ENCODE peak calls at places on chromosome 15, in ten cellular contexts. One of them, this sample, is unnamed.

GRCh38 chr15:57911247-57911646 is 154.3 kb downstream of the ALDH1A2 start:
- DNase-seq in T-helper 2 cell: no peak
- DNase-seq in GM12865: no peak
- DNase-seq in kidney tubule cell: no peak
- DNase-seq in T-helper 9 cell: no peak
- DNase-seq in stimulated activated CD8-positive, alpha-beta memory T cell treated with anti-CD3 and anti-CD28 coated beads, Interleukin-4, amount 100 ng/mL, for 4 hours: no peak
- DNase-seq in H4: no peak
- DNase-seq in activated T-cell treated with anti-CD3 and anti-CD28 coated beads, Interleukin-2, amount 50 U/mL, for 72 hours: no peak
- DNase-seq in C1 segment of cervical spinal cord: no peak
- DNase-seq in NCI-H2081: no peak
- DNase-seq in this sample: no peak

GRCh38 chr15:90838066-90838465 is 30.3 kb upstream of the FURIN start:
- DNase-seq in stimulated activated CD8-positive, alpha-beta memory T cell treated with anti-CD3 and anti-CD28 coated beads, Interleukin-4, amount 100 ng/mL, for 4 hours: peak; percentile 80
- DNase-seq in kidney tubule cell: no peak
- DNase-seq in GM12865: peak; percentile 46
- DNase-seq in activated T-cell treated with anti-CD3 and anti-CD28 coated beads, Interleukin-2, amount 50 U/mL, for 72 hours: peak; percentile 95
- DNase-seq in H4: no peak
- DNase-seq in C1 segment of cervical spinal cord: no peak
- DNase-seq in T-helper 9 cell: peak; percentile 76
- DNase-seq in T-helper 2 cell: peak; percentile 96
- DNase-seq in NCI-H2081: no peak
- DNase-seq in this sample: no peak

GRCh38 chr15:29571728-29572454 is 250.4 kb downstream of the TJP1 start:
- DNase-seq in kidney tubule cell: peak; percentile 25
- DNase-seq in C1 segment of cervical spinal cord: no peak
- DNase-seq in H4: no peak
- DNase-seq in T-helper 9 cell: no peak
- DNase-seq in T-helper 2 cell: no peak
- DNase-seq in NCI-H2081: no peak
- DNase-seq in activated T-cell treated with anti-CD3 and anti-CD28 coated beads, Interleukin-2, amount 50 U/mL, for 72 hours: no peak
- DNase-seq in stimulated activated CD8-positive, alpha-beta memory T cell treated with anti-CD3 and anti-CD28 coated beads, Interleukin-4, amount 100 ng/mL, for 4 hours: no peak
- DNase-seq in GM12865: no peak
- DNase-seq in this sample: no peak

GRCh38 chr15:40323953-40324937 is 753 bp downstream of the INAFM2 start:
- DNase-seq in NCI-H2081: no peak
- DNase-seq in T-helper 9 cell: peak; percentile 25
- DNase-seq in kidney tubule cell: peak; percentile 31
- DNase-seq in C1 segment of cervical spinal cord: no peak
- DNase-seq in GM12865: peak; percentile 41
- DNase-seq in H4: no peak
- DNase-seq in stimulated activated CD8-positive, alpha-beta memory T cell treated with anti-CD3 and anti-CD28 coated beads, Interleukin-4, amount 100 ng/mL, for 4 hours: no peak
- DNase-seq in activated T-cell treated with anti-CD3 and anti-CD28 coated beads, Interleukin-2, amount 50 U/mL, for 72 hours: peak; percentile 45
- DNase-seq in T-helper 2 cell: no peak
- DNase-seq in this sample: peak; percentile 79

GRCh38 chr15:73852507-73852906 is 20.9 kb upstream of the TBC1D21 start:
- DNase-seq in T-helper 2 cell: no peak
- DNase-seq in NCI-H2081: no peak
- DNase-seq in H4: no peak
- DNase-seq in stimulated activated CD8-positive, alpha-beta memory T cell treated with anti-CD3 and anti-CD28 coated beads, Interleukin-4, amount 100 ng/mL, for 4 hours: no peak
- DNase-seq in C1 segment of cervical spinal cord: no peak
- DNase-seq in T-helper 9 cell: no peak
- DNase-seq in kidney tubule cell: no peak
- DNase-seq in GM12865: no peak
- DNase-seq in activated T-cell treated with anti-CD3 and anti-CD28 coated beads, Interleukin-2, amount 50 U/mL, for 72 hours: no peak
- DNase-seq in this sample: no peak

GRCh38 chr15:99439524-99439835 is 126.3 kb upstream of the MEF2A start:
- DNase-seq in kidney tubule cell: no peak
- DNase-seq in C1 segment of cervical spinal cord: no peak
- DNase-seq in activated T-cell treated with anti-CD3 and anti-CD28 coated beads, Interleukin-2, amount 50 U/mL, for 72 hours: no peak
- DNase-seq in GM12865: no peak
- DNase-seq in H4: no peak
- DNase-seq in NCI-H2081: no peak
- DNase-seq in T-helper 2 cell: no peak
- DNase-seq in stimulated activated CD8-positive, alpha-beta memory T cell treated with anti-CD3 and anti-CD28 coated beads, Interleukin-4, amount 100 ng/mL, for 4 hours: no peak
- DNase-seq in T-helper 9 cell: no peak
- DNase-seq in this sample: no peak

GRCh38 chr15:70154440-70155347 is 57.0 kb upstream of the TLE3 start:
- DNase-seq in H4: peak; percentile 87
- DNase-seq in GM12865: no peak
- DNase-seq in C1 segment of cervical spinal cord: no peak
- DNase-seq in NCI-H2081: no peak
- DNase-seq in T-helper 2 cell: no peak
- DNase-seq in activated T-cell treated with anti-CD3 and anti-CD28 coated beads, Interleukin-2, amount 50 U/mL, for 72 hours: no peak
- DNase-seq in kidney tubule cell: no peak
- DNase-seq in T-helper 9 cell: no peak
- DNase-seq in stimulated activated CD8-positive, alpha-beta memory T cell treated with anti-CD3 and anti-CD28 coated beads, Interleukin-4, amount 100 ng/mL, for 4 hours: no peak
- DNase-seq in this sample: peak; percentile 32

GRCh38 chr15:41568350-41569017 is 9.5 kb downstream of the TYRO3 start:
- DNase-seq in C1 segment of cervical spinal cord: peak; percentile 23
- DNase-seq in activated T-cell treated with anti-CD3 and anti-CD28 coated beads, Interleukin-2, amount 50 U/mL, for 72 hours: no peak
- DNase-seq in T-helper 2 cell: no peak
- DNase-seq in T-helper 9 cell: no peak
- DNase-seq in H4: no peak
- DNase-seq in GM12865: no peak
- DNase-seq in kidney tubule cell: no peak
- DNase-seq in stimulated activated CD8-positive, alpha-beta memory T cell treated with anti-CD3 and anti-CD28 coated beads, Interleukin-4, amount 100 ng/mL, for 4 hours: no peak
- DNase-seq in NCI-H2081: no peak
- DNase-seq in this sample: no peak

GRCh38 chr15:33460166-33460805 is 149.5 kb downstream of the RYR3 start:
- DNase-seq in activated T-cell treated with anti-CD3 and anti-CD28 coated beads, Interleukin-2, amount 50 U/mL, for 72 hours: no peak
- DNase-seq in H4: no peak
- DNase-seq in GM12865: no peak
- DNase-seq in T-helper 9 cell: no peak
- DNase-seq in stimulated activated CD8-positive, alpha-beta memory T cell treated with anti-CD3 and anti-CD28 coated beads, Interleukin-4, amount 100 ng/mL, for 4 hours: no peak
- DNase-seq in kidney tubule cell: peak; percentile 86
- DNase-seq in C1 segment of cervical spinal cord: no peak
- DNase-seq in T-helper 2 cell: no peak
- DNase-seq in NCI-H2081: no peak
- DNase-seq in this sample: no peak

GRCh38 chr15:90716317-90716975 is 700 bp upstream of the BLM start:
- DNase-seq in T-helper 2 cell: no peak
- DNase-seq in kidney tubule cell: no peak
- DNase-seq in stimulated activated CD8-positive, alpha-beta memory T cell treated with anti-CD3 and anti-CD28 coated beads, Interleukin-4, amount 100 ng/mL, for 4 hours: no peak
- DNase-seq in GM12865: no peak
- DNase-seq in NCI-H2081: no peak
- DNase-seq in activated T-cell treated with anti-CD3 and anti-CD28 coated beads, Interleukin-2, amount 50 U/mL, for 72 hours: peak; percentile 5
- DNase-seq in T-helper 9 cell: no peak
- DNase-seq in C1 segment of cervical spinal cord: no peak
- DNase-seq in H4: peak; percentile 10
- DNase-seq in this sample: no peak

GRCh38 chr15:52822475-52822874 is 32.3 kb upstream of the ONECUT1 start:
- DNase-seq in stimulated activated CD8-positive, alpha-beta memory T cell treated with anti-CD3 and anti-CD28 coated beads, Interleukin-4, amount 100 ng/mL, for 4 hours: no peak
- DNase-seq in kidney tubule cell: no peak
- DNase-seq in T-helper 9 cell: no peak
- DNase-seq in activated T-cell treated with anti-CD3 and anti-CD28 coated beads, Interleukin-2, amount 50 U/mL, for 72 hours: no peak
- DNase-seq in C1 segment of cervical spinal cord: no peak
- DNase-seq in T-helper 2 cell: no peak
- DNase-seq in NCI-H2081: no peak
- DNase-seq in H4: no peak
- DNase-seq in GM12865: no peak
- DNase-seq in this sample: peak; percentile 64

GRCh38 chr15:54014067-54014466 is 35.8 kb downstream of the UNC13C start:
- DNase-seq in stimulated activated CD8-positive, alpha-beta memory T cell treated with anti-CD3 and anti-CD28 coated beads, Interleukin-4, amount 100 ng/mL, for 4 hours: no peak
- DNase-seq in H4: no peak
- DNase-seq in activated T-cell treated with anti-CD3 and anti-CD28 coated beads, Interleukin-2, amount 50 U/mL, for 72 hours: no peak
- DNase-seq in GM12865: no peak
- DNase-seq in T-helper 2 cell: no peak
- DNase-seq in T-helper 9 cell: no peak
- DNase-seq in C1 segment of cervical spinal cord: no peak
- DNase-seq in kidney tubule cell: no peak
- DNase-seq in NCI-H2081: no peak
- DNase-seq in this sample: no peak

GRCh38 chr15:57537951-57538506 is 53.7 kb upstream of the MYZAP start:
- DNase-seq in kidney tubule cell: no peak
- DNase-seq in T-helper 2 cell: no peak
- DNase-seq in activated T-cell treated with anti-CD3 and anti-CD28 coated beads, Interleukin-2, amount 50 U/mL, for 72 hours: no peak
- DNase-seq in C1 segment of cervical spinal cord: no peak
- DNase-seq in stimulated activated CD8-positive, alpha-beta memory T cell treated with anti-CD3 and anti-CD28 coated beads, Interleukin-4, amount 100 ng/mL, for 4 hours: no peak
- DNase-seq in NCI-H2081: no peak
- DNase-seq in GM12865: no peak
- DNase-seq in T-helper 9 cell: no peak
- DNase-seq in H4: no peak
- DNase-seq in this sample: no peak

GRCh38 chr15:93173369-93173768 is 84.4 kb upstream of the RGMA start:
- DNase-seq in C1 segment of cervical spinal cord: no peak
- DNase-seq in GM12865: no peak
- DNase-seq in stimulated activated CD8-positive, alpha-beta memory T cell treated with anti-CD3 and anti-CD28 coated beads, Interleukin-4, amount 100 ng/mL, for 4 hours: no peak
- DNase-seq in H4: no peak
- DNase-seq in T-helper 2 cell: no peak
- DNase-seq in kidney tubule cell: peak; percentile 84
- DNase-seq in T-helper 9 cell: no peak
- DNase-seq in activated T-cell treated with anti-CD3 and anti-CD28 coated beads, Interleukin-2, amount 50 U/mL, for 72 hours: no peak
- DNase-seq in NCI-H2081: no peak
- DNase-seq in this sample: no peak

GRCh38 chr15:69298697-69299441 is at the start of gene PAQR5:
- DNase-seq in activated T-cell treated with anti-CD3 and anti-CD28 coated beads, Interleukin-2, amount 50 U/mL, for 72 hours: peak; percentile 29
- DNase-seq in kidney tubule cell: peak; percentile 58
- DNase-seq in GM12865: no peak
- DNase-seq in T-helper 9 cell: no peak
- DNase-seq in NCI-H2081: peak; percentile 31
- DNase-seq in C1 segment of cervical spinal cord: no peak
- DNase-seq in stimulated activated CD8-positive, alpha-beta memory T cell treated with anti-CD3 and anti-CD28 coated beads, Interleukin-4, amount 100 ng/mL, for 4 hours: no peak
- DNase-seq in H4: no peak
- DNase-seq in T-helper 2 cell: no peak
- DNase-seq in this sample: peak; percentile 89

GRCh38 chr15:66830358-66830757 is 128.3 kb downstream of the SMAD6 start:
- DNase-seq in H4: peak; percentile 35
- DNase-seq in kidney tubule cell: peak; percentile 89
- DNase-seq in T-helper 2 cell: no peak
- DNase-seq in T-helper 9 cell: no peak
- DNase-seq in GM12865: no peak
- DNase-seq in activated T-cell treated with anti-CD3 and anti-CD28 coated beads, Interleukin-2, amount 50 U/mL, for 72 hours: no peak
- DNase-seq in NCI-H2081: no peak
- DNase-seq in C1 segment of cervical spinal cord: no peak
- DNase-seq in stimulated activated CD8-positive, alpha-beta memory T cell treated with anti-CD3 and anti-CD28 coated beads, Interleukin-4, amount 100 ng/mL, for 4 hours: no peak
- DNase-seq in this sample: peak; percentile 57

GRCh38 chr15:41001524-41001923 is 48.3 kb downstream of the CHAC1 start:
- DNase-seq in GM12865: no peak
- DNase-seq in activated T-cell treated with anti-CD3 and anti-CD28 coated beads, Interleukin-2, amount 50 U/mL, for 72 hours: no peak
- DNase-seq in stimulated activated CD8-positive, alpha-beta memory T cell treated with anti-CD3 and anti-CD28 coated beads, Interleukin-4, amount 100 ng/mL, for 4 hours: no peak
- DNase-seq in kidney tubule cell: no peak
- DNase-seq in C1 segment of cervical spinal cord: no peak
- DNase-seq in T-helper 9 cell: no peak
- DNase-seq in H4: no peak
- DNase-seq in T-helper 2 cell: no peak
- DNase-seq in NCI-H2081: no peak
- DNase-seq in this sample: no peak

GRCh38 chr15:65184305-65184943 is 718 bp downstream of the CLPX start:
- DNase-seq in activated T-cell treated with anti-CD3 and anti-CD28 coated beads, Interleukin-2, amount 50 U/mL, for 72 hours: peak; percentile 60
- DNase-seq in H4: peak; percentile 32
- DNase-seq in NCI-H2081: peak; percentile 17
- DNase-seq in T-helper 9 cell: peak; percentile 16
- DNase-seq in stimulated activated CD8-positive, alpha-beta memory T cell treated with anti-CD3 and anti-CD28 coated beads, Interleukin-4, amount 100 ng/mL, for 4 hours: no peak
- DNase-seq in C1 segment of cervical spinal cord: peak; percentile 64
- DNase-seq in kidney tubule cell: peak; percentile 57
- DNase-seq in T-helper 2 cell: no peak
- DNase-seq in GM12865: peak; percentile 68
- DNase-seq in this sample: peak; percentile 81

GRCh38 chr15:92869977-92870644 is 30.0 kb upstream of the CHD2 start:
- DNase-seq in T-helper 9 cell: no peak
- DNase-seq in GM12865: no peak
- DNase-seq in activated T-cell treated with anti-CD3 and anti-CD28 coated beads, Interleukin-2, amount 50 U/mL, for 72 hours: no peak
- DNase-seq in NCI-H2081: no peak
- DNase-seq in C1 segment of cervical spinal cord: no peak
- DNase-seq in T-helper 2 cell: no peak
- DNase-seq in kidney tubule cell: peak; percentile 29
- DNase-seq in H4: peak; percentile 8
- DNase-seq in stimulated activated CD8-positive, alpha-beta memory T cell treated with anti-CD3 and anti-CD28 coated beads, Interleukin-4, amount 100 ng/mL, for 4 hours: no peak
- DNase-seq in this sample: no peak

GRCh38 chr15:85837011-85837433 is 42.3 kb upstream of the KLHL25 start:
- DNase-seq in T-helper 2 cell: no peak
- DNase-seq in GM12865: no peak
- DNase-seq in C1 segment of cervical spinal cord: no peak
- DNase-seq in activated T-cell treated with anti-CD3 and anti-CD28 coated beads, Interleukin-2, amount 50 U/mL, for 72 hours: no peak
- DNase-seq in T-helper 9 cell: no peak
- DNase-seq in stimulated activated CD8-positive, alpha-beta memory T cell treated with anti-CD3 and anti-CD28 coated beads, Interleukin-4, amount 100 ng/mL, for 4 hours: no peak
- DNase-seq in kidney tubule cell: peak; percentile 36
- DNase-seq in H4: peak; percentile 23
- DNase-seq in NCI-H2081: peak; percentile 44
- DNase-seq in this sample: no peak